ENCODE peak calls at places on chromosomes 12 and 14, in five cellular contexts. U is H4; T is NCI-H748 treated with DMSO at 0.1 percent for 48 hours; L is stimulated activated CD4-positive, alpha-beta T cell treated with anti-CD3 and anti-CD28 coated beads, Interleukin-1b, Interleukin-23, amount 100 ng/mL, for 1 hour; F is putamen. G is an unnamed sample.
A peak's percentile ranks its signal among the peaks of the same experiment; 100 is the strongest.

GRCh38 chr12:89619764-89620163 is 88.9 kb downstream of the ATP2B1 start:
- DNase-seq in U (no peak), T (no peak), L (no peak), F (no peak), G (no peak)

GRCh38 chr14:78950654-78951053 is 780.5 kb downstream of the NRXN3 start:
- DNase-seq in U (no peak), T (no peak), L (no peak), F (no peak), G (peak; percentile 31)

GRCh38 chr12:1914116-1914911 is 4.1 kb downstream of the CACNA2D4 start:
- DNase-seq in U (no peak), T (no peak), L (no peak), F (no peak), G (no peak)

GRCh38 chr14:22450266-22450665 is 138.8 kb downstream of the DAD1 start:
- DNase-seq in U (no peak), T (no peak), L (no peak), F (no peak), G (no peak)

GRCh38 chr14:58765375-58765774 is 127.6 kb downstream of the DACT1 start:
- DNase-seq in U (no peak), T (no peak), L (no peak), F (no peak), G (no peak)

GRCh38 chr12:67698711-67699603 is 50.4 kb downstream of the DYRK2 start:
- DNase-seq in U (peak; percentile 55), T (no peak), L (peak; percentile 18), F (no peak), G (peak; percentile 95)

GRCh38 chr14:69685217-69685616 is 73.8 kb downstream of the SUSD6 start:
- DNase-seq in U (no peak), T (no peak), L (peak; percentile 39), F (no peak), G (peak; percentile 98)

GRCh38 chr12:52540531-52540930 is 12.4 kb downstream of the KRT71 start:
- DNase-seq in U (no peak), T (no peak), L (no peak), F (no peak), G (no peak)

GRCh38 chr12:109741970-109742372 is 28.3 kb downstream of the FAM222A start:
- DNase-seq in U (no peak), T (no peak), L (no peak), F (no peak), G (no peak)

GRCh38 chr12:31118831-31119530 is 45.3 kb downstream of the DDX11 start:
- DNase-seq in U (peak; percentile 38), T (peak; percentile 10), L (no peak), F (no peak), G (no peak)

G was measured in foreskin keratinocyte.